ENCODE peak calls at places on chromosome 4, in nine cellular contexts. One of them, this sample, is unnamed.
A peak's percentile ranks its signal among the peaks of the same experiment; 100 is the strongest.

GRCh38 chr4:100106982-100107381 is 83.3 kb downstream of the DDIT4L start:
- DNase-seq in bronchial epithelial cell: no peak
- DNase-seq in cardiac muscle cell: no peak
- DNase-seq in D721Med: no peak
- DNase-seq in thoracic aorta: no peak
- DNase-seq in AG09319: no peak
- DNase-seq in A549: no peak
- DNase-seq in mammary epithelial cell: no peak
- DNase-seq in heart right ventricle: no peak
- DNase-seq in this sample: no peak

GRCh38 chr4:55103224-55103623 is 22.2 kb downstream of the KDR start:
- DNase-seq in D721Med: no peak
- DNase-seq in AG09319: no peak
- DNase-seq in thoracic aorta: no peak
- DNase-seq in heart right ventricle: no peak
- DNase-seq in cardiac muscle cell: no peak
- DNase-seq in bronchial epithelial cell: no peak
- DNase-seq in mammary epithelial cell: no peak
- DNase-seq in A549: no peak
- DNase-seq in this sample: no peak

GRCh38 chr4:15333692-15334633 is 93.9 kb upstream of the C1QTNF7 start:
- DNase-seq in bronchial epithelial cell: no peak
- DNase-seq in thoracic aorta: no peak
- DNase-seq in AG09319: no peak
- DNase-seq in heart right ventricle: no peak
- DNase-seq in D721Med: no peak
- DNase-seq in mammary epithelial cell: no peak
- DNase-seq in A549: no peak
- DNase-seq in cardiac muscle cell: no peak
- DNase-seq in this sample: no peak

GRCh38 chr4:105305019-105305836 is 158.6 kb downstream of the TET2 start:
- DNase-seq in cardiac muscle cell: no peak
- DNase-seq in mammary epithelial cell: no peak
- DNase-seq in D721Med: no peak
- DNase-seq in thoracic aorta: no peak
- DNase-seq in AG09319: no peak
- DNase-seq in heart right ventricle: no peak
- DNase-seq in bronchial epithelial cell: no peak
- DNase-seq in A549: no peak
- DNase-seq in this sample: no peak

GRCh38 chr4:168945291-168945690 is 64.8 kb downstream of the CBR4 start:
- DNase-seq in cardiac muscle cell: no peak
- DNase-seq in AG09319: no peak
- DNase-seq in heart right ventricle: no peak
- DNase-seq in mammary epithelial cell: no peak
- DNase-seq in A549: no peak
- DNase-seq in D721Med: no peak
- DNase-seq in thoracic aorta: no peak
- DNase-seq in bronchial epithelial cell: no peak
- DNase-seq in this sample: no peak

GRCh38 chr4:7154351-7154981 is 37.9 kb upstream of the SORCS2 start:
- DNase-seq in cardiac muscle cell: no peak
- DNase-seq in D721Med: no peak
- DNase-seq in mammary epithelial cell: no peak
- DNase-seq in AG09319: no peak
- DNase-seq in A549: no peak
- DNase-seq in bronchial epithelial cell: no peak
- DNase-seq in thoracic aorta: no peak
- DNase-seq in heart right ventricle: no peak
- DNase-seq in this sample: no peak

GRCh38 chr4:81635747-81636146 is 164.0 kb upstream of the RASGEF1B start:
- DNase-seq in thoracic aorta: no peak
- DNase-seq in AG09319: no peak
- DNase-seq in bronchial epithelial cell: peak; percentile 60
- DNase-seq in cardiac muscle cell: peak; percentile 7
- DNase-seq in mammary epithelial cell: no peak
- DNase-seq in A549: no peak
- DNase-seq in D721Med: no peak
- DNase-seq in heart right ventricle: peak; percentile 11
- DNase-seq in this sample: no peak

GRCh38 chr4:13860126-13860525 is 232.6 kb upstream of the BOD1L1 start:
- DNase-seq in D721Med: no peak
- DNase-seq in heart right ventricle: no peak
- DNase-seq in thoracic aorta: no peak
- DNase-seq in A549: no peak
- DNase-seq in cardiac muscle cell: no peak
- DNase-seq in bronchial epithelial cell: no peak
- DNase-seq in AG09319: no peak
- DNase-seq in mammary epithelial cell: no peak
- DNase-seq in this sample: no peak

GRCh38 chr4:25449270-25449669 is 72.2 kb downstream of the ANAPC4 start:
- DNase-seq in bronchial epithelial cell: peak; percentile 82
- DNase-seq in cardiac muscle cell: no peak
- DNase-seq in mammary epithelial cell: no peak
- DNase-seq in heart right ventricle: no peak
- DNase-seq in D721Med: no peak
- DNase-seq in A549: no peak
- DNase-seq in AG09319: no peak
- DNase-seq in thoracic aorta: no peak
- DNase-seq in this sample: no peak

GRCh38 chr4:173214661-173215060 is 46.0 kb downstream of the GALNT7 start:
- DNase-seq in bronchial epithelial cell: peak; percentile 71
- DNase-seq in D721Med: no peak
- DNase-seq in AG09319: peak; percentile 52
- DNase-seq in A549: no peak
- DNase-seq in mammary epithelial cell: peak; percentile 55
- DNase-seq in thoracic aorta: no peak
- DNase-seq in heart right ventricle: no peak
- DNase-seq in cardiac muscle cell: no peak
- DNase-seq in this sample: no peak

GRCh38 chr4:56680266-56680665 is 830 bp downstream of the HOPX start:
- DNase-seq in D721Med: no peak
- DNase-seq in A549: no peak
- DNase-seq in mammary epithelial cell: no peak
- DNase-seq in AG09319: no peak
- DNase-seq in thoracic aorta: no peak
- DNase-seq in cardiac muscle cell: peak; percentile 75
- DNase-seq in heart right ventricle: no peak
- DNase-seq in bronchial epithelial cell: no peak
- DNase-seq in this sample: no peak

GRCh38 chr4:147865926-147866325 is 134.0 kb downstream of the ARHGAP10 start:
- DNase-seq in mammary epithelial cell: no peak
- DNase-seq in bronchial epithelial cell: peak; percentile 22
- DNase-seq in A549: no peak
- DNase-seq in AG09319: no peak
- DNase-seq in D721Med: no peak
- DNase-seq in cardiac muscle cell: no peak
- DNase-seq in thoracic aorta: no peak
- DNase-seq in heart right ventricle: no peak
- DNase-seq in this sample: no peak

GRCh38 chr4:15765910-15766703 is 12.0 kb upstream of the CD38 start:
- DNase-seq in A549: no peak
- DNase-seq in cardiac muscle cell: no peak
- DNase-seq in D721Med: no peak
- DNase-seq in AG09319: no peak
- DNase-seq in mammary epithelial cell: no peak
- DNase-seq in bronchial epithelial cell: no peak
- DNase-seq in heart right ventricle: no peak
- DNase-seq in thoracic aorta: no peak
- DNase-seq in this sample: no peak

GRCh38 chr4:71729856-71730255 is 54.0 kb downstream of the GC start:
- DNase-seq in cardiac muscle cell: no peak
- DNase-seq in bronchial epithelial cell: no peak
- DNase-seq in A549: no peak
- DNase-seq in thoracic aorta: no peak
- DNase-seq in D721Med: no peak
- DNase-seq in AG09319: no peak
- DNase-seq in heart right ventricle: no peak
- DNase-seq in mammary epithelial cell: no peak
- DNase-seq in this sample: no peak

GRCh38 chr4:19803406-19803805 is 448.3 kb upstream of the SLIT2 start:
- DNase-seq in AG09319: no peak
- DNase-seq in D721Med: no peak
- DNase-seq in bronchial epithelial cell: no peak
- DNase-seq in heart right ventricle: no peak
- DNase-seq in mammary epithelial cell: no peak
- DNase-seq in A549: no peak
- DNase-seq in thoracic aorta: no peak
- DNase-seq in cardiac muscle cell: no peak
- DNase-seq in this sample: no peak

GRCh38 chr4:154854362-154854761 is 73.3 kb downstream of the RBM46 start:
- DNase-seq in AG09319: no peak
- DNase-seq in thoracic aorta: no peak
- DNase-seq in bronchial epithelial cell: peak; percentile 39
- DNase-seq in A549: no peak
- DNase-seq in D721Med: no peak
- DNase-seq in mammary epithelial cell: peak; percentile 20
- DNase-seq in cardiac muscle cell: peak; percentile 8
- DNase-seq in heart right ventricle: no peak
- DNase-seq in this sample: no peak

GRCh38 chr4:169314906-169315305 is 44.1 kb upstream of the SH3RF1 start:
- DNase-seq in bronchial epithelial cell: peak; percentile 94
- DNase-seq in heart right ventricle: peak; percentile 76
- DNase-seq in D721Med: no peak
- DNase-seq in AG09319: no peak
- DNase-seq in cardiac muscle cell: peak; percentile 58
- DNase-seq in A549: peak; percentile 31
- DNase-seq in mammary epithelial cell: peak; percentile 81
- DNase-seq in thoracic aorta: no peak
- DNase-seq in this sample: no peak

GRCh38 chr4:177448850-177449249 is 6.6 kb upstream of the AGA start:
- DNase-seq in heart right ventricle: no peak
- DNase-seq in thoracic aorta: no peak
- DNase-seq in AG09319: peak; percentile 37
- DNase-seq in cardiac muscle cell: no peak
- DNase-seq in bronchial epithelial cell: no peak
- DNase-seq in mammary epithelial cell: peak; percentile 48
- DNase-seq in A549: no peak
- DNase-seq in D721Med: no peak
- DNase-seq in this sample: no peak

GRCh38 chr4:70765368-70765767 is 43.6 kb downstream of the RUFY3 start:
- DNase-seq in thoracic aorta: no peak
- DNase-seq in A549: no peak
- DNase-seq in D721Med: no peak
- DNase-seq in cardiac muscle cell: no peak
- DNase-seq in mammary epithelial cell: no peak
- DNase-seq in AG09319: no peak
- DNase-seq in heart right ventricle: no peak
- DNase-seq in bronchial epithelial cell: no peak
- DNase-seq in this sample: no peak

GRCh38 chr4:1378559-1379231 is 27.5 kb downstream of the NKX1-1 start:
- DNase-seq in thoracic aorta: no peak
- DNase-seq in A549: no peak
- DNase-seq in bronchial epithelial cell: no peak
- DNase-seq in heart right ventricle: no peak
- DNase-seq in cardiac muscle cell: no peak
- DNase-seq in D721Med: no peak
- DNase-seq in mammary epithelial cell: no peak
- DNase-seq in AG09319: no peak
- DNase-seq in this sample: no peak

DNA sequence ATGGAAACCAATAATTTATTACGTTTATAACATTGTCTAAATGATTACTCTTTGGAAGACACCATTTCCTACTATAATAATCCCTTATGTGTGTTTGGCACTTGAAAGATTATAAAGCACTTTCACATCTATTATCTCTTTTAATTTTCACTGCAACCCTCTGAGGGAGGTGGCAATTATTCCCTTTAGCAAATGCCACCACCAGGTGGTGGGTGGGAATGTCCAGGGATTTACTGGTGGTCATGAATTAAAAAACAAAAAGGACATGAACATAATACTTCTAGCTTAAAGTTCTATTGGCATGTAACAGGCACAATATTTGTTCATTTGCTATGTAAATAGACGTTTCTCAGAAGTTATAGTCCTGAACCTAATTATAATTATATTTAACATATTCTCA is 1.2 kb upstream of the MGARP start:
- DNase-seq in cardiac muscle cell: no peak
- DNase-seq in A549: peak; percentile 34
- DNase-seq in heart right ventricle: no peak
- DNase-seq in thoracic aorta: no peak
- DNase-seq in D721Med: no peak
- DNase-seq in bronchial epithelial cell: no peak
- DNase-seq in mammary epithelial cell: no peak
- DNase-seq in AG09319: no peak
- DNase-seq in this sample: no peak
- TF ChIP-seq CTCF in cardiac muscle cell: no peak
- TF ChIP-seq CTCF in A549: peak; percentile 13
- TF ChIP-seq CTCF in heart right ventricle: no peak
- TF ChIP-seq CTCF in thoracic aorta: peak; percentile 17
- TF ChIP-seq CTCF in D721Med: peak; percentile 28
- TF ChIP-seq CTCF in bronchial epithelial cell: no peak
- TF ChIP-seq CTCF in mammary epithelial cell: peak; percentile 20
- TF ChIP-seq CTCF in AG09319: no peak
- TF ChIP-seq CTCF in this sample: no peak

GRCh38 chr4:98928505-98929340 is at the start of gene EIF4E:
- DNase-seq in heart right ventricle: peak; percentile 98
- DNase-seq in cardiac muscle cell: peak; percentile 97
- DNase-seq in D721Med: peak; percentile 59
- DNase-seq in AG09319: peak; percentile 98
- DNase-seq in A549: peak; percentile 83
- DNase-seq in mammary epithelial cell: peak; percentile 99
- DNase-seq in bronchial epithelial cell: peak; percentile 97
- DNase-seq in thoracic aorta: peak; percentile 87
- DNase-seq in this sample: peak; percentile 90
- TF ChIP-seq CTCF in heart right ventricle: peak; percentile 34
- TF ChIP-seq CTCF in cardiac muscle cell: no peak
- TF ChIP-seq CTCF in D721Med: no peak
- TF ChIP-seq CTCF in AG09319: no peak
- TF ChIP-seq CTCF in A549: no peak
- TF ChIP-seq CTCF in mammary epithelial cell: peak; percentile 2
- TF ChIP-seq CTCF in bronchial epithelial cell: peak; percentile 22
- TF ChIP-seq CTCF in thoracic aorta: peak; percentile 15
- TF ChIP-seq CTCF in this sample: no peak

GRCh38 chr4:138182838-138183426 is 59.2 kb downstream of the SLC7A11 start:
- DNase-seq in mammary epithelial cell: peak; percentile 45
- DNase-seq in AG09319: peak; percentile 41
- DNase-seq in A549: peak; percentile 10
- DNase-seq in bronchial epithelial cell: peak; percentile 74
- DNase-seq in cardiac muscle cell: peak; percentile 70
- DNase-seq in D721Med: no peak
- DNase-seq in thoracic aorta: no peak
- DNase-seq in heart right ventricle: peak; percentile 23
- DNase-seq in this sample: no peak
- TF ChIP-seq CTCF in mammary epithelial cell: peak; percentile 70
- TF ChIP-seq CTCF in AG09319: peak; percentile 57
- TF ChIP-seq CTCF in A549: peak; percentile 51
- TF ChIP-seq CTCF in bronchial epithelial cell: peak; percentile 43
- TF ChIP-seq CTCF in cardiac muscle cell: peak; percentile 57
- TF ChIP-seq CTCF in D721Med: peak; percentile 83
- TF ChIP-seq CTCF in thoracic aorta: peak; percentile 58
- TF ChIP-seq CTCF in heart right ventricle: peak; percentile 68
- TF ChIP-seq CTCF in this sample: no peak

DNA sequence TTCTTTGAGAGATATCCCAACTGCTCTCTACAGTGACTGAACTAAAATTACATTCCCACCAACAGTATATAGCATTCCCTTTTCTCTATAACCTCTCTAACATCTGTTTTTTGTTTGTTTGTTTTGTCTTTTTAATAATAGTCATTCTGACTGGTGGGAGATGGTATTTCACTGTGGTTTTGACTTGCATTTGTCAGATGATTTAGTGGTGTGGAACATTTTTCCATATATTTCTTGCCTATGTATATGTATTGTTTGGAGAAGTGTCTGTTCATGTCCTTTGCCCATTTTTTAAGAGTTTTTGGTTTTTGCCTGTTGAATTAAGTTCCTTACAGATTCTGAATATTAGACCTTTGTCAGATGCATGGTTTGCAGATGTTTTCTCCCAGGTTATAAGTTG is 9.0 kb downstream of the USO1 start:
- DNase-seq in mammary epithelial cell: no peak
- DNase-seq in bronchial epithelial cell: no peak
- DNase-seq in AG09319: no peak
- DNase-seq in A549: no peak
- DNase-seq in heart right ventricle: no peak
- DNase-seq in cardiac muscle cell: no peak
- DNase-seq in D721Med: no peak
- DNase-seq in thoracic aorta: no peak
- DNase-seq in this sample: no peak
- TF ChIP-seq CTCF in mammary epithelial cell: no peak
- TF ChIP-seq CTCF in bronchial epithelial cell: no peak
- TF ChIP-seq CTCF in AG09319: no peak
- TF ChIP-seq CTCF in A549: no peak
- TF ChIP-seq CTCF in heart right ventricle: no peak
- TF ChIP-seq CTCF in cardiac muscle cell: no peak
- TF ChIP-seq CTCF in D721Med: no peak
- TF ChIP-seq CTCF in thoracic aorta: no peak
- TF ChIP-seq CTCF in this sample: no peak